ENCODE peak calls at places on chromosome 5, in six cellular contexts. S is HepG2, F is suprapubic skin, H is tibial nerve, C is H1, I is sigmoid colon. Z is an unnamed sample. For H3K27me3, the result is how much of the 10 kb centered on the place peaks cover.

GRCh38 chr5:127517110-127517479 is 345 bp upstream of the PRRC1 start:
- DNase-seq in F (peak), I (peak), H (no peak), S (peak), C (no peak), Z (no peak)

GRCh38 chr5:14727428-14727865 is 62.9 kb downstream of the OTULIN start:
- DNase-seq in H (peak), F (no peak), S (peak), C (peak), I (peak), Z (peak)

GRCh38 chr5:157115502-157115901 is 6.7 kb upstream of the HAVCR2 start:
- DNase-seq in F (no peak), S (no peak), H (no peak), C (no peak), I (no peak), Z (no peak)

GRCh38 chr5:143932584-143932983 is 120.6 kb downstream of the HMHB1 start:
- DNase-seq in C (no peak), I (no peak), F (no peak), S (no peak), H (no peak), Z (no peak)

GRCh38 chr5:38595149-38595725 is 38.8 kb upstream of the LIFR start:
- DNase-seq in I (no peak), H (no peak), S (no peak), F (no peak), C (no peak), Z (no peak)

GRCh38 chr5:140642718-140643117 is 3.5 kb downstream of the TMCO6 start:
- DNase-seq in I (no peak), C (no peak), S (no peak), F (no peak), H (no peak), Z (no peak)

GRCh38 chr5:180180198-180180820 is 28.7 kb downstream of the RASGEF1C start:
- DNase-seq in S (no peak), F (peak), I (no peak), H (no peak), C (no peak), Z (no peak)

GRCh38 chr5:18010053-18010452 is 375.8 kb downstream of the TAF11L14 start:
- DNase-seq in S (no peak), F (no peak), I (no peak), C (no peak), H (no peak), Z (no peak)

GRCh38 chr5:160197341-160198147 is 31.8 kb upstream of the FABP6 start:
- DNase-seq in H (no peak), F (no peak), S (no peak), I (no peak), C (no peak), Z (no peak)

GRCh38 chr5:170732685-170733084 is 50.8 kb upstream of the GABRP start:
- DNase-seq in H (no peak), I (no peak), S (no peak), F (no peak), C (no peak), Z (no peak)

GRCh38 chr5:134247411-134247810 is 21.5 kb upstream of the PPP2CA start:
- DNase-seq in I (no peak), H (no peak), S (peak), C (no peak), F (no peak), Z (no peak)

GRCh38 chr5:151719228-151719861 is 32.6 kb upstream of the SPARC start:
- DNase-seq in C (no peak), S (peak), I (no peak), H (no peak), F (no peak), Z (no peak)

GRCh38 chr5:137563301-137563645 is 64.1 kb upstream of the SPOCK1 start:
- DNase-seq in I (no peak), S (no peak), C (no peak), F (no peak), H (no peak), Z (no peak)

GRCh38 chr5:16160706-16161105 is 18.9 kb downstream of the MARCHF11 start:
- DNase-seq in C (no peak), I (no peak), S (peak), H (no peak), F (no peak), Z (no peak)

GRCh38 chr5:121164632-121165031 is 687.0 kb upstream of the FTMT start:
- DNase-seq in F (no peak), I (no peak), C (no peak), H (no peak), S (no peak), Z (no peak)

GRCh38 chr5:32042571-32042970 is 131.5 kb downstream of the GOLPH3 start:
- DNase-seq in I (no peak), S (no peak), F (no peak), H (no peak), C (no peak), Z (no peak)

GRCh38 chr5:139413963-139414362 is 10.1 kb upstream of the SPATA24 start:
- DNase-seq in S (no peak), I (no peak), C (no peak), H (no peak), F (no peak), Z (no peak)

GRCh38 chr5:73997936-73998335 is 371.9 kb downstream of the ARHGEF28 start:
- DNase-seq in I (no peak), F (no peak), C (no peak), S (no peak), H (no peak), Z (no peak)

GRCh38 chr5:150503977-150504620 is 3.8 kb upstream of the NDST1 start:
- DNase-seq in H (no peak), C (no peak), I (peak), F (no peak), S (peak), Z (no peak)

GRCh38 chr5:98772415-98773213 is 849 bp upstream of the RGMB start:
- DNase-seq in S (peak), F (peak), C (peak), I (peak), H (peak), Z (peak)

GRCh38 chr5:74016373-74016772 is 390.4 kb downstream of the ARHGEF28 start:
- DNase-seq in S (peak), I (no peak), C (no peak), F (no peak), H (no peak), Z (no peak)

GRCh38 chr5:154778534-154778933 is 23.4 kb downstream of the LARP1 start:
- DNase-seq in I (no peak), C (no peak), H (no peak), S (no peak), F (no peak), Z (no peak)

GRCh38 chr5:16827755-16828154 is 108.3 kb downstream of the MYO10 start:
- DNase-seq in I (no peak), F (no peak), H (no peak), S (no peak), C (no peak), Z (no peak)

GRCh38 chr5:119304439-119304838 is 51.4 kb upstream of the TNFAIP8 start:
- DNase-seq in I (no peak), H (no peak), S (peak), C (no peak), F (no peak), Z (no peak)

GRCh38 chr5:88480766-88481499 is 212.3 kb upstream of the TMEM161B start:
- DNase-seq in S (no peak), F (no peak), H (no peak), I (no peak), C (no peak), Z (no peak)

GRCh38 chr5:83494666-83495065 is 23.1 kb downstream of the VCAN start:
- DNase-seq in I (no peak), C (no peak), F (no peak), S (no peak), H (no peak), Z (no peak)

GRCh38 chr5:99105216-99105615 is 176.4 kb upstream of the CHD1 start:
- DNase-seq in I (no peak), H (no peak), S (no peak), C (no peak), F (no peak), Z (no peak)

GRCh38 chr5:153623906-153624765 is 133.7 kb downstream of the GRIA1 start:
- DNase-seq in S (no peak), F (no peak), H (no peak), C (no peak), I (no peak), Z (no peak)

GRCh38 chr5:99033014-99033931 is 104.5 kb upstream of the CHD1 start:
- DNase-seq in H (no peak), F (no peak), I (no peak), S (no peak), C (no peak), Z (no peak)

GRCh38 chr5:18546570-18546969 is 912.3 kb downstream of the TAF11L14 start:
- DNase-seq in F (no peak), C (no peak), S (no peak), I (no peak), H (no peak), Z (no peak)

GRCh38 chr5:32130865-32131264 is 43.3 kb downstream of the GOLPH3 start:
- DNase-seq in C (no peak), H (no peak), S (no peak), I (no peak), F (no peak), Z (no peak)

GRCh38 chr5:35903631-35904203 is 34.7 kb downstream of the CAPSL start:
- DNase-seq in F (no peak), S (no peak), C (no peak), H (no peak), I (no peak), Z (no peak)

GRCh38 chr5:42813533-42813932 is 1.8 kb upstream of the SELENOP start:
- DNase-seq in F (no peak), S (peak), H (no peak), I (no peak), C (peak), Z (no peak)

GRCh38 chr5:54859321-54859720 is 126.1 kb downstream of the ESM1 start:
- DNase-seq in I (no peak), F (no peak), S (no peak), H (no peak), C (no peak), Z (no peak)

GRCh38 chr5:14178671-14179211 is 35.6 kb downstream of the TRIO start:
- DNase-seq in F (no peak), S (no peak), C (peak), I (no peak), H (no peak), Z (no peak)

GRCh38 chr5:140558542-140558941 is 1.3 kb upstream of the SRA1 start:
- DNase-seq in F (no peak), S (no peak), C (no peak), H (no peak), I (peak), Z (no peak)

GRCh38 chr5:172918421-172919371 is 40.5 kb upstream of the RPL26L1 start:
- DNase-seq in C (no peak), H (no peak), F (no peak), I (no peak), S (no peak), Z (no peak)

GRCh38 chr5:172919525-172920446 is 39.4 kb upstream of the RPL26L1 start:
- DNase-seq in F (no peak), H (no peak), S (no peak), C (no peak), I (peak), Z (no peak)

GRCh38 chr5:172921906-172922305 is 37.3 kb upstream of the RPL26L1 start:
- DNase-seq in C (no peak), S (no peak), H (no peak), F (no peak), I (no peak), Z (no peak)

GRCh38 chr5:172920995-172921394 is 38.2 kb upstream of the RPL26L1 start:
- DNase-seq in C (no peak), S (no peak), H (no peak), F (no peak), I (no peak), Z (no peak)

GRCh38 chr5:172920447-172920849 is 38.8 kb upstream of the RPL26L1 start:
- DNase-seq in C (no peak), H (no peak), F (no peak), S (no peak), I (peak), Z (no peak)
- TF ChIP-seq EP300 in C (no peak), H (no peak), F (peak), S (no peak), I (peak), Z (no peak)

GRCh38 chr5:1883120-1883924 is 597 bp upstream of the IRX4 start:
- DNase-seq in F (no peak), S (no peak), H (no peak), C (no peak), I (no peak), Z (no peak)
- H3K27me3 ChIP-seq in F (half or more), S (under half), H (half or more), C (half or more), I (half or more), Z (under half)

GRCh38 chr5:178861627-178862026 is 1.9 kb downstream of the ZNF354B start:
- DNase-seq in C (no peak), S (no peak), F (no peak), I (no peak), H (no peak), Z (no peak)

GRCh38 chr5:178854284-178854683 is 5.5 kb upstream of the ZNF354B start:
- DNase-seq in F (no peak), S (no peak), I (no peak), C (no peak), H (no peak), Z (no peak)

GRCh38 chr5:178859625-178860521 is at the start of gene ZNF354B:
- DNase-seq in S (peak), I (peak), H (peak), F (peak), C (peak), Z (peak)
- TF ChIP-seq EP300 in S (no peak), I (no peak), H (peak), F (no peak), C (no peak), Z (no peak)

DNA sequence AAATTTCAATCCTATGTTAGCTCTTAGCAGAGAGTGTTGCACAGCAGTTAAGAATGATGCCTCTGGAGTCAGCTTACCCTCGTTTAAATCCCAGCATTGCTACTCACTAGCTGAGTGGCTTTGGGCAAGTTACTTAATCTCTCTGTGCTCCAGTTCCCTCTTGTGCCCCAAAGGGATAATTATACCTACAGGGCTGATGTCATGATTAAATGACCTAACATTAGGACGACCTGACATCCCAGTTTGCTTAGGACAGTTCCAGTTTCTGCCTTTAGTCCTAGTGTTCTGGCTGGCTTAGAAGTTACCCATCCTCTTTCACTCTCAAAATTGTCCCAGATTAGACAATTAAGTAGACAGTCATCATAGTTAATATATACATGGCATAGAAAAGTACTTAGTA is 4.3 kb upstream of the RAI14 start:
- DNase-seq in S (no peak), C (no peak), F (no peak), I (no peak), H (no peak), Z (no peak)
- H3K27me3 ChIP-seq in S (under half), C (under half), F (under half), I (under half), H (under half), Z (under half)